ENCODE peak calls at places on chromosomes 16 and 17, in nine cellular contexts. O is left ventricle myocardium inferior, M is left lung, F is psoas muscle, V is astrocyte of the spinal cord, R is A673, X is right atrium auricular region, P is astrocyte of the cerebellum, D is endothelial cell. U is an unnamed sample.

GRCh38 chr16:11094838-11095565 is 150.6 kb downstream of the CLEC16A start:
- DNase-seq in O (no peak), F (no peak), P (no peak), R (no peak), X (no peak), M (no peak), D (no peak), V (no peak), U (no peak)

GRCh38 chr16:67482260-67482924 is 955 bp downstream of the AGRP start:
- DNase-seq in D (no peak), F (no peak), M (no peak), X (no peak), P (no peak), O (no peak), V (no peak), R (no peak), U (no peak)

GRCh38 chr17:72063756-72064461 is 56.9 kb upstream of the SOX9 start:
- DNase-seq in F (no peak), P (no peak), X (no peak), D (no peak), O (no peak), V (no peak), M (no peak), R (no peak), U (no peak)

GRCh38 chr16:67967183-67967955 is 1.1 kb downstream of the SLC12A4 start:
- DNase-seq in O (no peak), R (peak), X (no peak), F (no peak), P (no peak), M (no peak), V (no peak), D (no peak), U (no peak)

GRCh38 chr17:38713456-38713855 is 8.4 kb downstream of the MLLT6 start:
- DNase-seq in R (no peak), X (no peak), D (no peak), P (no peak), M (no peak), F (no peak), V (no peak), O (no peak), U (no peak)

GRCh38 chr17:9700754-9701476 is 55.6 kb downstream of the USP43 start:
- DNase-seq in D (no peak), R (no peak), M (no peak), O (no peak), X (no peak), V (no peak), P (no peak), F (no peak), U (no peak)

GRCh38 chr17:47990962-47991731 is 20.2 kb downstream of the CDK5RAP3 start:
- DNase-seq in X (no peak), R (no peak), D (no peak), F (no peak), V (no peak), P (no peak), O (no peak), M (no peak), U (no peak)

GRCh38 chr17:42179335-42179734 is 1.6 kb downstream of the KCNH4 start:
- DNase-seq in O (no peak), V (no peak), F (no peak), M (no peak), D (no peak), X (no peak), R (no peak), P (no peak), U (no peak)

GRCh38 chr17:6843241-6843890 is 11.8 kb upstream of the TEKT1 start:
- DNase-seq in P (peak), O (no peak), F (no peak), M (no peak), D (no peak), X (no peak), R (peak), V (peak), U (no peak)

GRCh38 chr16:65919116-65919515 is 447.4 kb upstream of the CDH5 start:
- DNase-seq in R (no peak), M (no peak), O (no peak), X (peak), P (no peak), D (no peak), V (no peak), F (no peak), U (no peak)

GRCh38 chr16:11283820-11284248 is 2.7 kb upstream of the PRM1 start:
- DNase-seq in R (no peak), V (no peak), M (no peak), P (no peak), X (no peak), O (no peak), F (no peak), D (no peak), U (no peak)

GRCh38 chr16:28202147-28202746 is 9.5 kb downstream of the XPO6 start:
- DNase-seq in V (no peak), X (no peak), F (no peak), D (no peak), O (no peak), M (no peak), P (no peak), R (no peak), U (no peak)

GRCh38 chr17:17036520-17036998 is 5.7 kb upstream of the MPRIP start:
- DNase-seq in V (no peak), X (no peak), P (no peak), D (no peak), F (peak), R (no peak), O (no peak), M (no peak), U (no peak)

GRCh38 chr16:53518550-53519416 is 15.8 kb upstream of the AKTIP start:
- DNase-seq in V (peak), P (no peak), F (no peak), D (peak), X (peak), R (peak), O (no peak), M (peak), U (no peak)

GRCh38 chr17:49576121-49576905 is 642 bp downstream of the NXPH3 start:
- DNase-seq in O (peak), R (peak), M (no peak), V (no peak), D (peak), P (no peak), F (peak), X (no peak), U (no peak)

GRCh38 chr17:72421128-72422092 is 300.6 kb downstream of the SOX9 start:
- DNase-seq in R (peak), V (peak), D (no peak), F (peak), P (peak), M (peak), X (peak), O (no peak), U (no peak)

GRCh38 chr17:30379303-30380105 is 777 bp downstream of the CPD start:
- DNase-seq in P (no peak), D (peak), F (peak), V (no peak), O (peak), X (no peak), M (peak), R (peak), U (no peak)

GRCh38 chr17:30380106-30380420 is 1.3 kb downstream of the CPD start:
- DNase-seq in F (no peak), O (no peak), P (no peak), M (no peak), X (no peak), R (no peak), D (no peak), V (peak), U (no peak)

GRCh38 chr17:30377574-30377973 is 1.2 kb upstream of the CPD start:
- DNase-seq in D (no peak), X (no peak), O (no peak), P (no peak), R (no peak), M (no peak), F (no peak), V (no peak), U (no peak)

GRCh38 chr17:30378191-30378796 is 433 bp upstream of the CPD start:
- DNase-seq in D (peak), P (no peak), X (no peak), M (peak), O (peak), R (no peak), V (no peak), F (no peak), U (no peak)

DNA sequence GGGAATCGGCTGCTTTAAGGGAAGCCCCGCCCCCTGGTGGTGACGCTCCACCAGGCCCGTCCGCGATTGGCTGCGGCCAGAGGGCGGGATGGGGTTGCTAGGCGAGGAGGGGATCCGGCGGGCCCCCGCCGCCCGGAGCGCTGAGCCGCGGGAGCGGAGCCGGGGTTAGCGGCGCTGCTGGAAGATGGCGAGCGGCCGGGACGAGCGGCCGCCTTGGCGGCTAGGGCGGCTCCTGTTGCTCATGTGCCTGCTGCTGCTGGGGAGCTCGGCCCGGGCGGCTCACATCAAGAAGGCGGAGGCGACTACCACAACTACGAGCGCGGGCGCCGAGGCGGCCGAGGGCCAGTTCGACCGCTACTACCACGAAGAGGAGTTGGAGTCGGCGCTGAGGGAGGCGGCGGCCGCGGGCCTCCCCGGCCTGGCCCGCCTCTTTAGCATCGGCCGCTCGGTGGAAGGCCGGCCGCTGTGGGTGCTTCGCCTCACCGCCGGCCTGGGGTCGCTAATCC is at the start of gene CPD:
- DNase-seq in P (peak), D (peak), F (peak), R (peak), X (peak), M (peak), V (peak), O (peak), U (peak)
- TF ChIP-seq CTCF in P (no peak), D (peak), F (no peak), R (no peak), X (no peak), M (no peak), V (no peak), O (no peak), U (no peak)

GRCh38 chr16:76653390-76654026 is 376.3 kb downstream of the CNTNAP4 start:
- DNase-seq in R (peak), X (no peak), F (no peak), V (peak), P (peak), O (no peak), M (no peak), D (no peak), U (no peak)
- TF ChIP-seq CTCF in R (peak), X (no peak), F (peak), V (peak), P (peak), O (peak), M (peak), D (no peak), U (peak)

GRCh38 chr17:45370949-45371413 is 54.2 kb upstream of the MAP3K14 start:
- DNase-seq in V (no peak), P (no peak), R (peak), O (no peak), M (no peak), F (no peak), D (no peak), X (no peak), U (no peak)
- TF ChIP-seq CTCF in V (no peak), P (no peak), R (no peak), O (no peak), M (no peak), F (no peak), D (no peak), X (no peak), U (no peak)

DNA sequence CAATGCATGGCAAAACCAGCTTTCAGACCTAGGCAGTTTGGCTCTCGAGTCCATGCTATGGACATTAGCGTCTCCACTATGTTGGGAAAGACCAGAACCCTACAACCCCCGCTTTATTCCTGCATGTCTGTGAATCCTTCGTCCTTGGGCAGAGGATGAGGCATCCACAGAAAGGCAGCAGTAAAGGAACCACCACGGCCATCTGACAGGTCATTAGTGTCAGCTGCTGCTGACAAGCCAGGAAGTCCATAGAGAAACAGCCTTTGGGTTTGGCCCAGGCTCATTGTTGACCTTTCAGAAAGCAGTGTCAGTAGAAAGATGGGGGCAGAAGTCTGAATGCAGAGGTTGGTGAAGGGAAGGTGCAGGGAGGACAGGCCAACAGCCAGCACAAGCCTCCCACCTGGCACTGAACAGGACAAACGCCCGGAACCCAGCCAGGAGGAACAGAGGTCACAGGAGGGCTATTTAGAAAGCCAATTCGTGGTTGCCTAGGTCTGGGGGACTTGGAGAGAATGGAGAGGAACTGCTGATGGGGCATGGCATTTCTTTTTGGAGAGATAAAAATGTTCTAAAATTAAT is 105.8 kb downstream of the VAT1L start:
- DNase-seq in X (no peak), M (no peak), D (no peak), R (no peak), O (peak), F (no peak), P (no peak), V (no peak), U (no peak)
- TF ChIP-seq CTCF in X (no peak), M (no peak), D (no peak), R (no peak), O (no peak), F (no peak), P (no peak), V (no peak), U (no peak)

GRCh38 chr17:81371910-81372760 is 23.1 kb upstream of the BAHCC1 start:
- DNase-seq in M (no peak), O (peak), V (no peak), F (peak), R (no peak), D (peak), X (no peak), P (no peak), U (no peak)
- TF ChIP-seq CTCF in M (no peak), O (peak), V (peak), F (peak), R (peak), D (peak), X (no peak), P (peak), U (peak)

GRCh38 chr16:86752582-86753175 is 174.3 kb downstream of the FOXL1 start:
- DNase-seq in M (no peak), R (no peak), X (no peak), O (no peak), V (no peak), P (no peak), D (no peak), F (no peak), U (no peak)

GRCh38 chr16:86748643-86749042 is 170.3 kb downstream of the FOXL1 start:
- DNase-seq in V (no peak), D (no peak), P (no peak), F (no peak), R (no peak), O (no peak), X (no peak), M (no peak), U (no peak)

GRCh38 chr16:86747761-86748160 is 169.4 kb downstream of the FOXL1 start:
- DNase-seq in X (no peak), D (no peak), V (no peak), P (no peak), F (no peak), O (no peak), R (no peak), M (no peak), U (no peak)

GRCh38 chr16:86753399-86753798 is 175.1 kb downstream of the FOXL1 start:
- DNase-seq in P (no peak), O (no peak), D (no peak), X (no peak), V (no peak), M (no peak), R (no peak), F (no peak), U (no peak)

GRCh38 chr16:86751081-86752030 is 173.0 kb downstream of the FOXL1 start:
- DNase-seq in X (no peak), F (no peak), P (peak), O (no peak), M (no peak), R (peak), D (no peak), V (peak), U (no peak)
- TF ChIP-seq CTCF in X (no peak), F (no peak), P (no peak), O (no peak), M (no peak), R (no peak), D (no peak), V (no peak), U (no peak)

U was measured in progenitor cell of endocrine pancreas.